ENCODE peak calls at places on chromosomes 1 and 21, in nine cellular contexts. C is HFF-Myc, Z is HCT116, E is right atrium auricular region, R is brain microvascular endothelial cell, G is thoracic aorta, X is astrocyte of the cerebellum, D is AG10803, P is foreskin fibroblast. U is an unnamed sample.

GRCh38 chr1:204288061-204288588 is 71.6 kb downstream of the PLEKHA6 start:
- DNase-seq in C (no peak), Z (peak), E (peak), R (no peak), G (no peak), X (no peak), D (no peak), P (peak), U (no peak)

GRCh38 chr1:17587693-17588047 is 48.2 kb downstream of the ARHGEF10L start:
- DNase-seq in C (peak), Z (no peak), E (no peak), R (peak), G (no peak), X (peak), D (peak), P (peak), U (no peak)

GRCh38 chr1:17569200-17570139 is 30.0 kb downstream of the ARHGEF10L start:
- DNase-seq in C (peak), Z (peak), E (peak), R (peak), G (peak), X (peak), D (peak), P (peak), U (no peak)

GRCh38 chr1:94146273-94146672 is 25.3 kb upstream of the ABCA4 start:
- DNase-seq in C (no peak), Z (no peak), E (no peak), R (no peak), G (no peak), X (no peak), D (no peak), P (no peak), U (no peak)

GRCh38 chr1:205270764-205271163 is 43.0 kb downstream of the TMCC2 start:
- DNase-seq in C (no peak), Z (peak), E (no peak), R (peak), G (no peak), X (no peak), D (no peak), P (peak), U (no peak)

GRCh38 chr1:67687649-67688048 is 2.6 kb downstream of the GADD45A start:
- DNase-seq in C (no peak), Z (no peak), E (no peak), R (peak), G (no peak), X (peak), D (peak), P (peak), U (no peak)

GRCh38 chr1:168621356-168621755 is 45.0 kb downstream of the XCL1 start:
- DNase-seq in C (no peak), Z (no peak), E (no peak), R (peak), G (no peak), X (no peak), D (peak), P (peak), U (no peak)

GRCh38 chr1:40664791-40665190 is 691 bp downstream of the RIMS3 start:
- DNase-seq in C (no peak), Z (no peak), E (no peak), R (no peak), G (no peak), X (no peak), D (no peak), P (no peak), U (no peak)

GRCh38 chr1:150087415-150087814 is 19.8 kb downstream of the VPS45 start:
- DNase-seq in C (no peak), Z (no peak), E (no peak), R (no peak), G (no peak), X (no peak), D (no peak), P (no peak), U (no peak)

GRCh38 chr1:36225298-36225899 is 1.2 kb downstream of the THRAP3 start:
- DNase-seq in C (no peak), Z (no peak), E (no peak), R (no peak), G (no peak), X (no peak), D (no peak), P (no peak), U (no peak)

DNA sequence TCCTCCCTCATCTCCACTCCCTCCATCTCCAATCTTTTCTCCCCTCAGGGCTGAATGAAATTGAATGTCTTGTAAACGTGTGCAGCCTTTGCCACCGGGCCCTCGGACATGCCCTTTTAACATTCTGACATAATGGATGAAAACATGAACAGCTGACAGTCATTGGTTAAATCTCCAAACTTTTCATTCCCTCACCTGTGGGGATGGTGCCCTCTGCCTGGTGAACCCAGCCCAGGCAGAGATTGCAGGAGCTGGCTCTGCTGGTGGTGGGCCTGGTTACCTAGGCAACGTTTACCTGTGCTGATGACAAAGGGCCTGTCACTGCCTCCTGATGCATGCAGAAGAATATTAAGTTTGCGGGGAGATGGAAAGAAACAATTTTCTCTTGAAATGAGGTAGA is 21.3 kb downstream of the ST6GALNAC3 start:
- DNase-seq in C (no peak), Z (no peak), E (no peak), R (no peak), G (no peak), X (no peak), D (no peak), P (no peak), U (no peak)
- TF ChIP-seq CTCF in C (no peak), Z (no peak), E (no peak), R (no peak), G (no peak), X (no peak), D (no peak), P (no peak), U (no peak)

GRCh38 chr1:57124768-57125446 is 159.1 kb upstream of the C8B start:
- DNase-seq in C (no peak), Z (no peak), E (no peak), R (peak), G (no peak), X (no peak), D (peak), P (peak), U (no peak)
- TF ChIP-seq CTCF in C (no peak), Z (no peak), E (no peak), R (peak), G (no peak), X (no peak), D (peak), P (peak), U (no peak)

DNA sequence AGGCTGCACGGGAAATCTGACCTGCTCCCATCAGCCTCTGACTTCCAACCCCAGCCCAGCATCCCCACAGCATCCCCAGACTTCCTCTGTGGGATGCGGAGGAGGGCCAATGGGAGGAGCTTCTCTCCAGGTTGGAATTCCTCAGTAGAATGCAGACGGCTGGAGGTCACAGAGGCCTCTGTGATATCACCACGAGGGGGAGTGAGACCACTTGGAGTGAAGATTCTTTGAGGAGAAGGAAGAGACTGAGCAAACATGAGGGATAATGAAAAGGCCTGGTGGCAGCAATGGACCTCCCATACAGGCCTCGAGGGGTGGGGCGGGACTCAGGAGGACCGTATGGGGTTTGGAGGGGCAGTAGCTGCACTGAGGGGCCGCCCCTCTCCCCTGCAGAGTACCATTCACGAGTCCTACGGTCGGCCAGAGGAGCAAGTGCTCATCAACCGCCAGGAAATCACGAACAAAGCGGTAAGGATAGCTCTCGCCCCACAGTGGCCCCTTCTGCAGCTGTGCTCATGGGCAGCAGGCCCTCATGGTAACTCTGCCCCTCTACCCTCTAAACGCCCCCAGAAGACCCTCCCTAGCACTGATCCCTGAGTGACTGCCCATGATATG is at the start of gene CATSPER4:
- DNase-seq in C (no peak), Z (no peak), E (no peak), R (no peak), G (no peak), X (no peak), D (peak), P (peak), U (no peak)
- TF ChIP-seq CTCF in C (no peak), Z (peak), E (no peak), R (peak), G (no peak), X (peak), D (peak), P (no peak), U (no peak)

DNA sequence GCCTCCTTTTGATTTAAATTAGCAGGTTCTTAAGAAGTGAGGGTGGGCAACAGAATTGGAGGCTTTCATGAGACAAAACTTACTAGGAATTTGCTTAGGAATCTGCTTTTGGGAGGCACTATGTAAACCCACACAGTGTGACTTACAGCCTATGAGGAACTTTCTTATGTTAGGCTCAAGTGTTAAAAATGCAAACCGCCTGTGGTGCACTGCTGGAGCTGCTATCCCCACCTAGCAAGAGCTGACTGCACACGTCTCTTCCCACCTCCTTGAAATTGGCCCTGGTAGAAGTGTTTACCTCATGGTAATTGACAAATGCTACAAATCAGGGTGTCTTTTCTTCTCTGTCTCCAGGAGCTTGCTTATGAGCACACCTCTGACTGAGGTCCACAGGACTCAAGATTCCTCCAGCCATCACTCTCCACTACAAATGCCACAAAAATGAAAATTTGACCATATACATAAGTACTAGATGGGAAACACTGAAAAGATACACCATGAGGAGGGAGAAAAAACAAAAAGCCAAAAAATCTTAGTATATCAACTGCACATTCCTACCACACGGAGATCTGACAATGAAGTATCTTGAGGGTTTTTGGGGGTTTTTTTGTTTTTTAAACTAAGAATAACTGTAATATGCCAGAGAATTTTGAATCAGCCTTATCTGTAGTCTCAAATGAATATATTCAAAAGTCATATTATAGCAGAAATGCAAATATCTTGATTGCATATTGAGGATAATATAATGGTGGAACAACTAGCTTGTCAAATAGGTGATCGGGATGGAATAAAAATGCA is 18.2 kb upstream of the NPL start:
- DNase-seq in C (no peak), Z (no peak), E (no peak), R (no peak), G (no peak), X (no peak), D (no peak), P (peak), U (no peak)
- TF ChIP-seq CTCF in C (no peak), Z (peak), E (no peak), R (peak), G (no peak), X (no peak), D (peak), P (peak), U (no peak)

DNA sequence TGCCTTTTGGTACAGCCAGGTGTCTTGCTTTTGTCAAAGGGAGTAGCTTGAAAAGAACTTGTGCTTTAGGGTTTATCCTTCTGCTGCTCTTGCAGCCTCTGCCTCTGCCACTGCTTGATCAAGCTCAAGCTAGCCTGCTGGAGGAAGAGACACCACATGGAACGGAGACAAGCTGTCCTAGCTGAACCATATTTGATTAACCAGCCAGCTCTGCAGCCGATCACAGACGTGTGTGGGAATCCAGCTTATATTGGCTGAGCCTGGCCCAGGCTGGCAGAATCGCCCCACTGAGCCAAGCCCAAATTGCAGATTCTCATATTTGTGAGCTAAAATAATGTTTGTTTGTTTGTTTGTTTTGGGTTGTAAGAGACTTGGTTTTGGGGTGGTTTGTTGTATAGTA is 18.7 kb upstream of the FAM78B start:
- DNase-seq in C (no peak), Z (no peak), E (no peak), R (no peak), G (no peak), X (no peak), D (no peak), P (no peak), U (no peak)
- TF ChIP-seq CTCF in C (no peak), Z (no peak), E (no peak), R (no peak), G (no peak), X (no peak), D (no peak), P (no peak), U (no peak)

GRCh38 chr21:23853796-23854379 is 1753.4 kb downstream of the MRPL39 start:
- DNase-seq in C (no peak), Z (no peak), E (no peak), R (peak), G (no peak), X (peak), D (no peak), P (no peak), U (no peak)
- TF ChIP-seq CTCF in C (no peak), Z (peak), E (no peak), R (peak), G (no peak), X (peak), D (no peak), P (no peak), U (no peak)

DNA sequence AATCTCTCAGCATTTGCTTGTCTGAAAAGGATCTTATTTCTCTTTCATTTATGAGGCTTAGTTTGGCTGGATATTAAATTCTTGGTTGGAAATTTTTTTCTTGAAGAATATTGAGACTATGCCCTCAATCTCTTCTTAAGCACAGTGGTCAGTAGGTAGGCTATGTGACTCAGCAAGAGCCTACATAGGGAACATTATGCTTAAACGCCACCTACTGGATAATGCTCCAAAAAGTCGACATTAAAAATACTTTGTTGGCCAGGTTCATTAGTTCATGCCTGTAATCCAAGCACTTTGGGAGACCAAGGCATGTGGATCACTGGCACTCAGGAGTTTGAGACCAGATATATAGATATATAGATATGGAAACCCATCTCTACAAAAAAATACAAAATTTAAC is 678.0 kb upstream of the USP24 start:
- DNase-seq in C (peak), Z (peak), E (no peak), R (peak), G (no peak), X (no peak), D (peak), P (peak), U (no peak)
- TF ChIP-seq CTCF in C (peak), Z (peak), E (no peak), R (peak), G (no peak), X (peak), D (peak), P (peak), U (no peak)

DNA sequence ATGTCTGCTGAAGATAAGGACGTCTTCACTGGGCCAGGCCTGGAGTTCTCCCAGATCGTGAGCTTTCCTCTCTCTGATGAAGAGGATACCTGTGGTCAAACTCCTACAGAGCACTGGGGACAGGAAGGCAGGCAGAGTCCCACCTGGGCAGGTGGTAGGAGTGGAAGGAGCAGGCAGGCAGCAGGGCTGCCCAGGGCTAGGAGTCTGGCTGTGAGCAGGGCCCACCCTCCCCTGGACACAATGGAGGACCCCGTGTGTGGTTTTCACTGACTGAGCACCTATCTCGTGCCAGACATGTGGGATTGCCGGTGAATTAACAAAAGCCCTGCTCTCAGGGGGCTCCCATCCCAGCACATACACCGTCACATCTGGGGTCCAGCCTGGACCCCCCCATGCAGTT is 4.9 kb upstream of the SAMD11 start:
- DNase-seq in C (no peak), Z (no peak), E (no peak), R (no peak), G (no peak), X (no peak), D (no peak), P (no peak), U (no peak)
- TF ChIP-seq CTCF in C (no peak), Z (no peak), E (no peak), R (no peak), G (no peak), X (no peak), D (no peak), P (no peak), U (no peak)

U was measured in activated B cell treated with CpG ODN at 0.5 μM for 24 hours.